ENCODE peak calls at places on chromosome 15, in nine cellular contexts. U is endodermal cell, R is upper lobe of left lung, L is ascending aorta, D is OCI-LY7, T is body of pancreas, F is GM20000, P is lower lobe of right lung, W is HFFc6. Y is an unnamed sample.

GRCh38 chr15:81809543-81809942 is 236.3 kb downstream of the MEX3B start:
- DNase-seq in U (peak), R (no peak), L (no peak), D (peak), T (peak), F (no peak), P (no peak), W (no peak), Y (no peak)

GRCh38 chr15:88077249-88077810 is 179.2 kb downstream of the NTRK3 start:
- DNase-seq in U (no peak), R (no peak), L (peak), D (no peak), T (no peak), F (no peak), P (no peak), W (no peak), Y (no peak)

GRCh38 chr15:98666841-98667240 is 18.5 kb downstream of the IGF1R start:
- DNase-seq in U (peak), R (no peak), L (no peak), D (no peak), T (no peak), F (no peak), P (no peak), W (no peak), Y (no peak)

GRCh38 chr15:67144609-67145306 is 79.4 kb downstream of the SMAD3 start:
- DNase-seq in U (no peak), R (peak), L (no peak), D (no peak), T (no peak), F (no peak), P (no peak), W (no peak), Y (no peak)

GRCh38 chr15:71821547-71822129 is 11.3 kb downstream of the NR2E3 start:
- DNase-seq in U (no peak), R (no peak), L (no peak), D (no peak), T (no peak), F (no peak), P (no peak), W (no peak), Y (no peak)

GRCh38 chr15:27645672-27646071 is 453.4 kb downstream of the OCA2 start:
- DNase-seq in U (no peak), R (no peak), L (no peak), D (no peak), T (no peak), F (no peak), P (no peak), W (no peak), Y (no peak)

GRCh38 chr15:80643296-80643965 is 51.7 kb upstream of the ABHD17C start:
- DNase-seq in U (no peak), R (peak), L (peak), D (no peak), T (no peak), F (no peak), P (no peak), W (peak), Y (no peak)

GRCh38 chr15:78167227-78167888 is 18.2 kb downstream of the IDH3A start:
- DNase-seq in U (no peak), R (no peak), L (no peak), D (peak), T (no peak), F (peak), P (no peak), W (no peak), Y (no peak)

GRCh38 chr15:65333863-65334262 is 29.4 kb downstream of the RNU5B-1 start:
- DNase-seq in U (no peak), R (no peak), L (no peak), D (no peak), T (no peak), F (no peak), P (no peak), W (no peak), Y (no peak)

GRCh38 chr15:33242669-33243191 is 48.2 kb upstream of the FMN1 start:
- DNase-seq in U (peak), R (no peak), L (no peak), D (peak), T (no peak), F (no peak), P (no peak), W (peak), Y (no peak)

GRCh38 chr15:77028451-77029165 is 33.7 kb downstream of the PSTPIP1 start:
- DNase-seq in U (no peak), R (peak), L (peak), D (no peak), T (peak), F (no peak), P (no peak), W (no peak), Y (no peak)

GRCh38 chr15:93859176-93859575 is 372.2 kb upstream of the MCTP2 start:
- DNase-seq in U (no peak), R (no peak), L (no peak), D (no peak), T (no peak), F (no peak), P (no peak), W (no peak), Y (no peak)

GRCh38 chr15:87496795-87497194 is 759.7 kb downstream of the NTRK3 start:
- DNase-seq in U (no peak), R (no peak), L (no peak), D (no peak), T (no peak), F (no peak), P (no peak), W (no peak), Y (no peak)

GRCh38 chr15:25136119-25136518 is 181.3 kb downstream of the SNRPN start:
- DNase-seq in U (peak), R (no peak), L (no peak), D (peak), T (peak), F (no peak), P (no peak), W (no peak), Y (no peak)

GRCh38 chr15:73483053-73483452 is 40.1 kb downstream of the REC114 start:
- DNase-seq in U (no peak), R (no peak), L (no peak), D (no peak), T (no peak), F (no peak), P (no peak), W (no peak), Y (no peak)

GRCh38 chr15:46450810-46451182 is 816.0 kb downstream of the SQOR start:
- DNase-seq in U (no peak), R (no peak), L (no peak), D (no peak), T (no peak), F (no peak), P (no peak), W (no peak), Y (no peak)

GRCh38 chr15:93948728-93949127 is 282.6 kb upstream of the MCTP2 start:
- DNase-seq in U (no peak), R (no peak), L (no peak), D (no peak), T (no peak), F (no peak), P (no peak), W (no peak), Y (no peak)

GRCh38 chr15:90836296-90836871 is 32.0 kb upstream of the FURIN start:
- DNase-seq in U (peak), R (no peak), L (no peak), D (no peak), T (no peak), F (no peak), P (no peak), W (peak), Y (no peak)

GRCh38 chr15:34693053-34693744 is 61.6 kb downstream of the GJD2 start:
- DNase-seq in U (no peak), R (no peak), L (no peak), D (no peak), T (no peak), F (no peak), P (no peak), W (no peak), Y (no peak)

GRCh38 chr15:60396964-60397771 is 618 bp downstream of the ANXA2 start:
- DNase-seq in U (peak), R (peak), L (peak), D (peak), T (peak), F (peak), P (peak), W (peak), Y (peak)

GRCh38 chr15:33019354-33019981 is 175.0 kb downstream of the FMN1 start:
- DNase-seq in U (no peak), R (no peak), L (no peak), D (no peak), T (no peak), F (no peak), P (no peak), W (no peak), Y (no peak)

GRCh38 chr15:35738370-35738769 is 192.4 kb upstream of the DPH6 start:
- DNase-seq in U (peak), R (no peak), L (no peak), D (no peak), T (no peak), F (no peak), P (no peak), W (peak), Y (no peak)

GRCh38 chr15:45134046-45134445 is 4.3 kb downstream of the DUOX1 start:
- DNase-seq in U (no peak), R (no peak), L (no peak), D (no peak), T (no peak), F (no peak), P (peak), W (no peak), Y (no peak)

GRCh38 chr15:45134682-45135604 is 5.1 kb downstream of the DUOX1 start:
- DNase-seq in U (peak), R (peak), L (no peak), D (no peak), T (peak), F (no peak), P (peak), W (no peak), Y (no peak)

GRCh38 chr15:45138814-45139765 is 9.3 kb downstream of the DUOX1 start:
- DNase-seq in U (no peak), R (peak), L (no peak), D (no peak), T (no peak), F (no peak), P (peak), W (no peak), Y (no peak)

GRCh38 chr15:45137703-45138102 is 7.9 kb downstream of the DUOX1 start:
- DNase-seq in U (no peak), R (no peak), L (no peak), D (no peak), T (no peak), F (no peak), P (no peak), W (no peak), Y (no peak)

GRCh38 chr15:45136378-45136764 is 6.6 kb downstream of the DUOX1 start:
- DNase-seq in U (peak), R (no peak), L (no peak), D (peak), T (no peak), F (no peak), P (no peak), W (no peak), Y (no peak)
- TF ChIP-seq CTCF in U (peak), R (no peak), L (no peak), D (peak), T (no peak), F (peak), P (no peak), W (no peak), Y (no peak)

GRCh38 chr15:39785806-39786205 is 3.2 kb upstream of the FSIP1 start:
- DNase-seq in U (no peak), R (no peak), L (no peak), D (no peak), T (no peak), F (no peak), P (no peak), W (no peak), Y (no peak)

GRCh38 chr15:39785139-39785538 is 2.5 kb upstream of the FSIP1 start:
- DNase-seq in U (no peak), R (no peak), L (no peak), D (no peak), T (peak), F (no peak), P (no peak), W (no peak), Y (no peak)

GRCh38 chr15:39788108-39788507 is 5.5 kb upstream of the FSIP1 start:
- DNase-seq in U (no peak), R (no peak), L (no peak), D (no peak), T (no peak), F (peak), P (no peak), W (no peak), Y (no peak)

GRCh38 chr15:39787479-39787878 is 4.8 kb upstream of the FSIP1 start:
- DNase-seq in U (peak), R (no peak), L (no peak), D (no peak), T (no peak), F (no peak), P (no peak), W (no peak), Y (no peak)

DNA sequence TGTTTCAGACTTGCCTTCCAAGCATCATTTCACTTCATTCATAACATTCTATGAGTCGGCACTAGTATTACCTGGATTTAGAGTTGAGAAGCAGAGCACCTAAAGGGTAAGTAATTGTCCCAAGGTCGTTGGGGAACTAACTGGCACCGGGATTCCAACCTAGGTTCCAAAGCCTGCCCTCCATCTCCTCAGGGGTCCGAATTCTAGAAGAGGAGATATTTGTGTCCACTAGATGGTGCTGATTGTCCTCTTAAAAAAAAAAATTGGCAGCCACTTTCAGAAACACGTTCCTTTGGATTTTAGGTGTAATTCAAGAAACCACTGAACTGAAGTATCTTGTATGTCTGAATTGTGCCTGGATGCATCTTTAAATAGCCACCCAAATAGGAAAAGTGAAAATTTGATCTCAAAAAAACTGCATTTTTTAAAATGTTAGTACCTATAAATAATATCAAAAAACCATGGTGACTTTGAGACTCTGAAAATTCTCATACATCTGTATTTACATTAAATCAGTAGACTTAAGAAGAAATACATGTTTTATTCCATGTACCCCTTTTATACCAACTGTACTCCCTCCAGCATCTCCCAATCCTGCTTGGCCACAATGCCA is 3.9 kb upstream of the FSIP1 start:
- DNase-seq in U (no peak), R (no peak), L (no peak), D (peak), T (no peak), F (peak), P (no peak), W (peak), Y (no peak)
- TF ChIP-seq CTCF in U (peak), R (peak), L (peak), D (peak), T (peak), F (no peak), P (peak), W (peak), Y (no peak)

GRCh38 chr15:101723874-101724674 is at the start of gene TARS3:
- DNase-seq in U (peak), R (peak), L (peak), D (peak), T (peak), F (peak), P (peak), W (peak), Y (peak)
- TF ChIP-seq CTCF in U (peak), R (peak), L (peak), D (peak), T (peak), F (peak), P (peak), W (peak), Y (no peak)

GRCh38 chr15:79450648-79451047 is 18.5 kb downstream of the MINAR1 start:
- DNase-seq in U (no peak), R (no peak), L (no peak), D (peak), T (no peak), F (no peak), P (no peak), W (no peak), Y (no peak)
- TF ChIP-seq CTCF in U (peak), R (no peak), L (no peak), D (peak), T (no peak), F (no peak), P (no peak), W (peak), Y (no peak)

DNA sequence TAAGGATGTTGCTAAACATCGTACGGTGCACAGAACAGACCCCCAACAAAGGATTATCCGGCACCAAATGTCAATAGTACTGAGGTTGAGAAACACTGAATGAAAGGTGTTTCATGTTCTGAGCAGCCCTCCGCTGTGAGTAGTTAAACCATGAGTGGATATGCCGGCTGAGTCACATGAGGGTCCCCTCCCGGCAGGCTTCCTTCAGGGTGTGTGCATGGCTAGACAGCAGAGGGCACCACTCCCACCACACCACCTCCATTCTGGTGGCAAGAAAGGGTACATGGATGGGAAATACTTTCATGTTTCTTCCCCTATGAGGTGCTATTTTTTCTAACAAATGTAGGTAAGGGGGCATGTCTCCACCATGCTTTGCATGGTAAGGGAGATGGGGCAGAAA is 128.3 kb upstream of the SEMA6D start:
- DNase-seq in U (peak), R (no peak), L (no peak), D (no peak), T (no peak), F (no peak), P (no peak), W (no peak), Y (no peak)
- TF ChIP-seq CTCF in U (peak), R (no peak), L (no peak), D (no peak), T (no peak), F (no peak), P (no peak), W (no peak), Y (no peak)

DNA sequence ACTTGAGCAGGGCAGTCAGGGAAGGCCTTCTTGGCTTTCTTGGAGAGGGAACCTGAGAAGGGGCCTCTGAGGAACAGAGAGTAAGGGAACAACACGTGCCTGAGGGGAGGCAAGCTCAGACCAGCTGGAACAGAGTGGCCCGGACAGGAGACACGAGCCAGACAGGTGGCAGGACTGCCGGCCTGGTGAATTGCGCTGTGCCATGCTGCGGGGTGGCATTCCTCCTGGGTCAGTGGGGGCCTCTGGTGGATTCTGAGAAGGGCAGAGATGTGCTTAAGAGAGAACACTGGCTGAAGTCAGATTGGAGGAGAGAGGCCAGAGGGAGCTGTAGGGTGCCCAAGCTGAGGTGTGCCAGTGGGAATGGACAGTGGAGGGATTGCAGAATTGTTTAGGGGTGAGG is 4.9 kb downstream of the CHAC1 start:
- DNase-seq in U (no peak), R (no peak), L (no peak), D (no peak), T (no peak), F (no peak), P (no peak), W (no peak), Y (no peak)
- TF ChIP-seq CTCF in U (no peak), R (no peak), L (no peak), D (no peak), T (no peak), F (no peak), P (no peak), W (no peak), Y (no peak)

GRCh38 chr15:52002351-52002750 is 16.7 kb upstream of the MAPK6 start:
- DNase-seq in U (no peak), R (no peak), L (no peak), D (no peak), T (no peak), F (no peak), P (no peak), W (no peak), Y (no peak)
- TF ChIP-seq CTCF in U (no peak), R (no peak), L (no peak), D (no peak), T (no peak), F (no peak), P (no peak), W (no peak), Y (no peak)

DNA sequence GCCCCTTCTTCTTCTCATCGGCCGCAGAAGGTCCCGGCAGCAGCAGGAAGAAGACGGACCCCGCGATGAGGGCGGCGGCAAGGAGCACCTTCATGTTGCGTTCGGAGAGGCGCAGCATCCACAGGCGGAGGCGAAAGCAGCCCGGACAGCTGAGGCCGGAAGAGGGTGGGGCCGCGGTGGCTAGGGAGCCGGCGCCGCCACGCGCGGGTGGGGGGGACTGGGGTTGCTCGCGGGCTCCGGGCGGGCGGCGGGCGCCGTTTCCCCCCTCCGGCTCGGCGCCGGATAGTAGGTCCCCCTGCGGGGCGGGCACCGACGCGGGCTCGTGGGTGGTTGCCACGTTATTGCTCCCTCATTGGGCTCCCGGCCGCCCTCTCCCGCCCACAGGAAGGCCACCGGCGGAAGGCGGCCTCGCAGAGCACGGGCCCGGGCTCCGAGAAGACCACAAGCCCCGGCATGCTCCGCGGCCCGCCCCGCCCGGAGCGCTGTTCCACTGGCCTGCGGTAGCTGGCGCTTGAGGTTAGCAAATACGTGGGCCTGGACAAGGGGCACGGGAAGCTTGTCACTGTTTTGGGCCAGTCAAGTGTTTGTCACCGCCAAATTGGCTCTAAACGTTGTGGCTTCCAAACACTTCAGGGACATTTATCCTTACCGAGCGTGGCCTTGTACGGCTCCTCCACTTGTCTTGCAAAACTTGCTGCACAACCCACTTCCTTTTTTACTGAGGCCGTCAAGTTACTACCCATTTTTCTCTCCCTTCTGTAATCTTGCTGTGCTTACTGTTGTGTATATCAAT is at the start of gene PPIB:
- DNase-seq in U (peak), R (peak), L (peak), D (peak), T (peak), F (peak), P (peak), W (peak), Y (peak)
- TF ChIP-seq CTCF in U (peak), R (peak), L (peak), D (peak), T (peak), F (peak), P (peak), W (peak), Y (no peak)

GRCh38 chr15:23866832-23867231 is 179.7 kb upstream of the NDN start:
- DNase-seq in U (no peak), R (no peak), L (no peak), D (no peak), T (peak), F (no peak), P (no peak), W (no peak), Y (no peak)
- TF ChIP-seq CTCF in U (peak), R (peak), L (no peak), D (peak), T (peak), F (no peak), P (peak), W (peak), Y (no peak)

DNA sequence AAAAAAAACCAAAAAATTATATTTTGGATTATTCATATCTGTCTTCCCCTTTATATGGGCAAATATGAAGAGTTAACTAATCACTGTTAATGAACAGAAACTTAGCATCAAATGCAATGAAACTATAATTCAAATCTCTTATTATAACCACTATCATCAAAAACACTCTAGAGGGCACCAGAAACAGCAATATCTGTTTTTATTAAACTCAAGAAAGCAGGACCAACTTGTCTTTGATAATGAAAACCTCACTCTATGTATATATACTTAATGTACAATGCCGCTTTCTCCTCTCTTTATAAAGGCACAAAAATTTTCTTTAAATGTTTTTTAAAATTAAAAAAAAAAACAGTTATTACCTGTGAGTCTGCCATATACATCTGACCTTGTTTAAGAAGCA is 92.7 kb downstream of the UACA start:
- DNase-seq in U (no peak), R (no peak), L (no peak), D (no peak), T (no peak), F (no peak), P (no peak), W (no peak), Y (no peak)
- TF ChIP-seq CTCF in U (peak), R (no peak), L (peak), D (peak), T (peak), F (no peak), P (peak), W (peak), Y (no peak)